ENCODE peak calls at places on chromosome X, in nine cellular contexts. V is OCI-LY7, W is tibial nerve, J is MG63, K is colonic mucosa, G is tibial artery, B is kidney, P is adrenal gland, E is MM.1S. U is an unnamed sample.
A peak's percentile ranks its signal among the peaks of the same experiment; 100 is the strongest.

GRCh38 chrX:45421806-45422205 is 221.1 kb upstream of the DIPK2B start:
- DNase-seq in K (no peak), G (no peak), E (no peak), B (no peak), P (no peak), W (no peak), V (no peak), J (no peak), U (no peak)

GRCh38 chrX:39195156-39195555 is 393.9 kb downstream of the MID1IP1 start:
- DNase-seq in G (no peak), B (no peak), J (no peak), W (no peak), K (no peak), V (no peak), E (no peak), P (no peak), U (peak; percentile 52)

GRCh38 chrX:56113785-56114436 is 118.2 kb upstream of the KLF8 start:
- DNase-seq in V (no peak), W (no peak), J (no peak), K (no peak), G (no peak), B (peak; percentile 62), E (no peak), P (no peak), U (no peak)

GRCh38 chrX:10233173-10233572 is 76.4 kb downstream of the CLCN4 start:
- DNase-seq in B (no peak), P (no peak), G (no peak), K (no peak), E (no peak), W (no peak), V (no peak), J (peak; percentile 24), U (no peak)

GRCh38 chrX:98627645-98628044 is 1743.9 kb downstream of the RPA4 start:
- DNase-seq in W (no peak), V (no peak), E (no peak), J (no peak), G (no peak), B (no peak), K (no peak), P (no peak), U (no peak)

GRCh38 chrX:24019448-24019847 is 7.5 kb downstream of the KLHL15 start:
- DNase-seq in G (no peak), K (no peak), B (no peak), E (no peak), J (no peak), W (no peak), P (no peak), V (no peak), U (no peak)

GRCh38 chrX:45232139-45232538 is 31.5 kb upstream of the DIPK2B start:
- DNase-seq in E (no peak), J (no peak), K (no peak), W (no peak), V (no peak), G (no peak), B (no peak), P (no peak), U (no peak)

GRCh38 chrX:38375888-38376287 is 23.5 kb downstream of the OTC start:
- DNase-seq in B (no peak), P (no peak), G (no peak), V (peak; percentile 14), W (no peak), E (peak; percentile 21), K (no peak), J (no peak), U (no peak)

GRCh38 chrX:108642273-108642628 is 94.1 kb downstream of the IRS4 start:
- DNase-seq in V (no peak), G (no peak), K (no peak), E (peak; percentile 37), B (no peak), W (no peak), J (no peak), P (no peak), U (no peak)

GRCh38 chrX:88613338-88613737 is 133.7 kb upstream of the CPXCR1 start:
- DNase-seq in P (no peak), J (no peak), V (no peak), B (no peak), W (no peak), E (peak; percentile 55), G (no peak), K (no peak), U (no peak)

GRCh38 chrX:111181883-111182400 is 86.0 kb downstream of the PAK3 start:
- DNase-seq in B (no peak), V (no peak), G (no peak), P (no peak), K (no peak), W (no peak), J (no peak), E (no peak), U (no peak)

GRCh38 chrX:10360121-10360520 is 203.3 kb downstream of the CLCN4 start:
- DNase-seq in G (no peak), E (no peak), K (no peak), P (no peak), W (peak; percentile 4), B (no peak), V (no peak), J (peak; percentile 49), U (no peak)

GRCh38 chrX:96566856-96567255 is 117.8 kb upstream of the DIAPH2 start:
- DNase-seq in B (no peak), W (no peak), V (no peak), G (no peak), K (no peak), J (no peak), P (no peak), E (no peak), U (no peak)

GRCh38 chrX:42490111-42490510 is 287.9 kb downstream of the PPP1R2C start:
- DNase-seq in E (no peak), K (no peak), V (no peak), B (no peak), G (no peak), J (no peak), P (no peak), W (no peak), U (no peak)

GRCh38 chrX:13015536-13016236 is 28.7 kb downstream of the FAM9C start:
- DNase-seq in J (no peak), B (no peak), W (no peak), P (no peak), V (no peak), K (no peak), G (no peak), E (no peak), U (no peak)

DNA sequence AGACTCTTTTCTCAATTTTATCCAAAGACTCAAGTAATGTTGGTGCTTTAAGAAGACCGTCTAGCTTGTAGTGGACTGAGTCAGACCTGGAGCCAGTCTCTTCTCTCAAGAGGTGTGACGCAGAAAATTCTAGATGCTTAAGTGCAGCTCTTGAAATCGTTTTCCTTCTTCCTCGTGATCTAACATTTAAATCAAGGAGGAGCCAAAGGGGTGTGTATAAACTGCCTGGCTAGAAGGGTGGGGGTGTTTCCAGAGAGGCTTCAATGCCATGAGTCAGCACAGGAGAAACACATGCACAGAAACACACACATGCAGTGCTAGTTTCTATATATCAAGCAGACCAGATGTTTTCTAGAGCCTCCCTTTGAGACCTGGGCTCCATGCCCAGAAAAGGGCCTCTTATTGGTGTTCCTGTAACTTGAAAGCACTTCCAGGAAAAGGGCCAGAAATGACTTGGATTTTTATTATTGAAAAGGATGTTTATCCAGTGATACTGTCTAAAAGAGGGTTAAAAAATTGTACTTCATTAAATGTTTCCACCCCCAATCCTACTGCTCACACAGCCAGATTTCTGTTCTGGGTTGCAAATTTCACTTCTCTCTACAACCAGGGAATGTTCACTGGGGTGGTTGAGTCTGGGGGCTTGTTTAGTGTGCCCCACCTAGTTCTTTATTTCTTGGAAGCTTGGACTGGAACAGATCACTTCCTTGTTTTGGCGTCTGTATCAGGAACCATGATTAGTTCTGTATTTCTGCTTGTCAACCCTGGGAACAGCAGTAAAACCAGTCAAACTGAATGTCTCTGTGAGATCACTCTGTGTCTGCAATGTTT is at the start of gene CLIC2:
- DNase-seq in J (peak; percentile 85), W (peak; percentile 9), E (peak; percentile 82), P (peak; percentile 25), K (peak; percentile 26), G (no peak), V (no peak), B (no peak), U (peak; percentile 1)
- H3K36me3 ChIP-seq in J (no peaks in the 10 kb centered on the region), W (no peaks in the 10 kb centered on the region), E (no peaks in the 10 kb centered on the region), P (no peaks in the 10 kb centered on the region), K (no peaks in the 10 kb centered on the region), G (no peaks in the 10 kb centered on the region), V (no peaks in the 10 kb centered on the region), B (no peaks in the 10 kb centered on the region), U (no peaks in the 10 kb centered on the region)

GRCh38 chrX:136867096-136867491 is 13.4 kb downstream of the RBMX start:
- DNase-seq in B (no peak), G (no peak), P (no peak), J (no peak), E (no peak), W (no peak), V (no peak), K (no peak), U (no peak)
- H3K36me3 ChIP-seq in B (peaks cover 5% of the 10 kb centered on the region), G (peaks cover 4% of the 10 kb centered on the region), P (peaks cover 45% of the 10 kb centered on the region), J (peaks cover 32% of the 10 kb centered on the region), E (peaks cover 5% of the 10 kb centered on the region), W (no peaks in the 10 kb centered on the region), V (peaks cover 70% of the 10 kb centered on the region), K (no peaks in the 10 kb centered on the region), U (peaks cover 3% of the 10 kb centered on the region)

GRCh38 chrX:53580742-53581504 is 105.6 kb downstream of the HUWE1 start:
- DNase-seq in B (no peak), E (no peak), G (no peak), K (no peak), V (no peak), W (no peak), J (no peak), P (no peak), U (no peak)
- H3K36me3 ChIP-seq in B (peaks cover 15% of the 10 kb centered on the region), E (peaks cover 3% of the 10 kb centered on the region), G (peaks cover 31% of the 10 kb centered on the region), K (no peaks in the 10 kb centered on the region), V (peaks cover 75% of the 10 kb centered on the region), W (no peaks in the 10 kb centered on the region), J (peaks cover 36% of the 10 kb centered on the region), P (peaks cover 56% of the 10 kb centered on the region), U (peaks cover 3% of the 10 kb centered on the region)

GRCh38 chrX:154446430-154446829 is 2.5 kb downstream of the FAM50A start:
- DNase-seq in J (no peak), G (no peak), V (no peak), B (peak; percentile 55), W (no peak), K (no peak), P (no peak), E (no peak), U (no peak)

GRCh38 chrX:154448484-154448883 is 4.5 kb downstream of the FAM50A start:
- DNase-seq in W (no peak), B (peak; percentile 52), E (no peak), V (no peak), K (no peak), G (no peak), P (no peak), J (no peak), U (no peak)

GRCh38 chrX:154452823-154453222 is 5.3 kb upstream of the PLXNA3 start:
- DNase-seq in B (no peak), G (no peak), E (no peak), K (no peak), W (no peak), P (no peak), J (no peak), V (no peak), U (no peak)

GRCh38 chrX:154449618-154450017 is 5.7 kb downstream of the FAM50A start:
- DNase-seq in W (no peak), P (no peak), V (no peak), E (no peak), J (no peak), K (no peak), B (peak; percentile 60), G (no peak), U (no peak)

GRCh38 chrX:154450312-154450711 is 6.4 kb downstream of the FAM50A start:
- DNase-seq in J (no peak), G (no peak), B (peak; percentile 48), W (no peak), V (no peak), K (no peak), P (no peak), E (no peak), U (no peak)
- H3K36me3 ChIP-seq in J (no peaks in the 10 kb centered on the region), G (peaks cover 12% of the 10 kb centered on the region), B (peaks cover 5% of the 10 kb centered on the region), W (no peaks in the 10 kb centered on the region), V (no peaks in the 10 kb centered on the region), K (peaks cover 9% of the 10 kb centered on the region), P (peaks cover 31% of the 10 kb centered on the region), E (no peaks in the 10 kb centered on the region), U (no peaks in the 10 kb centered on the region)